ENCODE peak calls at places on chromosomes 1 and 21, in ten cellular contexts. One of them, this sample, is unnamed.

GRCh38 chr21:45109831-45110492 is 35.6 kb downstream of the ADARB1 start:
- DNase-seq in body of pancreas: no peak
- DNase-seq in hepatocyte: no peak
- DNase-seq in cardiac fibroblast: no peak
- DNase-seq in GM20000: peak; percentile 87
- DNase-seq in GM13977: peak; percentile 88
- DNase-seq in BE2C: no peak
- DNase-seq in B cell: peak; percentile 90
- DNase-seq in WERI-Rb-1: no peak
- DNase-seq in neural progenitor cell: no peak
- DNase-seq in this sample: peak; percentile 82

GRCh38 chr1:22709227-22709626 is 1.4 kb upstream of the EPHB2 start:
- DNase-seq in WERI-Rb-1: peak; percentile 45
- DNase-seq in cardiac fibroblast: no peak
- DNase-seq in hepatocyte: no peak
- DNase-seq in GM13977: no peak
- DNase-seq in GM20000: no peak
- DNase-seq in body of pancreas: no peak
- DNase-seq in neural progenitor cell: peak; percentile 48
- DNase-seq in B cell: no peak
- DNase-seq in BE2C: no peak
- DNase-seq in this sample: no peak

GRCh38 chr1:42941640-42942330 is 16.9 kb downstream of the SLC2A1 start:
- DNase-seq in B cell: peak; percentile 32
- DNase-seq in hepatocyte: peak; percentile 73
- DNase-seq in GM20000: no peak
- DNase-seq in cardiac fibroblast: peak; percentile 90
- DNase-seq in neural progenitor cell: no peak
- DNase-seq in body of pancreas: peak; percentile 76
- DNase-seq in BE2C: peak; percentile 28
- DNase-seq in WERI-Rb-1: no peak
- DNase-seq in GM13977: no peak
- DNase-seq in this sample: no peak

GRCh38 chr1:39177641-39178040 is 26.9 kb upstream of the MACF1 start:
- DNase-seq in BE2C: no peak
- DNase-seq in GM13977: no peak
- DNase-seq in neural progenitor cell: no peak
- DNase-seq in WERI-Rb-1: no peak
- DNase-seq in GM20000: no peak
- DNase-seq in B cell: no peak
- DNase-seq in hepatocyte: no peak
- DNase-seq in cardiac fibroblast: no peak
- DNase-seq in body of pancreas: no peak
- DNase-seq in this sample: no peak

GRCh38 chr1:11540773-11541160 is 61.8 kb downstream of the DISP3 start:
- DNase-seq in B cell: no peak
- DNase-seq in cardiac fibroblast: no peak
- DNase-seq in hepatocyte: no peak
- DNase-seq in GM20000: no peak
- DNase-seq in body of pancreas: no peak
- DNase-seq in WERI-Rb-1: no peak
- DNase-seq in neural progenitor cell: no peak
- DNase-seq in GM13977: no peak
- DNase-seq in BE2C: no peak
- DNase-seq in this sample: no peak

GRCh38 chr1:46903481-46903880 is 37.8 kb downstream of the CYP4A11 start:
- DNase-seq in hepatocyte: no peak
- DNase-seq in cardiac fibroblast: no peak
- DNase-seq in BE2C: no peak
- DNase-seq in neural progenitor cell: no peak
- DNase-seq in WERI-Rb-1: no peak
- DNase-seq in GM13977: no peak
- DNase-seq in body of pancreas: peak; percentile 60
- DNase-seq in B cell: no peak
- DNase-seq in GM20000: no peak
- DNase-seq in this sample: no peak

GRCh38 chr21:41328660-41329300 is 12.2 kb downstream of the FAM3B start:
- DNase-seq in BE2C: no peak
- DNase-seq in GM20000: no peak
- DNase-seq in B cell: no peak
- DNase-seq in WERI-Rb-1: no peak
- DNase-seq in cardiac fibroblast: peak; percentile 5
- DNase-seq in GM13977: no peak
- DNase-seq in neural progenitor cell: no peak
- DNase-seq in hepatocyte: no peak
- DNase-seq in body of pancreas: no peak
- DNase-seq in this sample: no peak

GRCh38 chr1:36520056-36520455 is 37.3 kb upstream of the CSF3R start:
- DNase-seq in neural progenitor cell: peak; percentile 29
- DNase-seq in GM20000: no peak
- DNase-seq in cardiac fibroblast: no peak
- DNase-seq in hepatocyte: no peak
- DNase-seq in BE2C: no peak
- DNase-seq in GM13977: no peak
- DNase-seq in B cell: no peak
- DNase-seq in body of pancreas: no peak
- DNase-seq in WERI-Rb-1: peak; percentile 18
- DNase-seq in this sample: no peak

GRCh38 chr1:202311880-202312635 is 29.7 kb downstream of the UBE2T start:
- DNase-seq in neural progenitor cell: no peak
- DNase-seq in BE2C: peak; percentile 66
- DNase-seq in GM20000: no peak
- DNase-seq in GM13977: no peak
- DNase-seq in cardiac fibroblast: peak; percentile 37
- DNase-seq in hepatocyte: no peak
- DNase-seq in body of pancreas: no peak
- DNase-seq in WERI-Rb-1: no peak
- DNase-seq in B cell: no peak
- DNase-seq in this sample: no peak

GRCh38 chr1:202319381-202320080 is 22.2 kb downstream of the UBE2T start:
- DNase-seq in cardiac fibroblast: no peak
- DNase-seq in WERI-Rb-1: peak; percentile 10
- DNase-seq in B cell: no peak
- DNase-seq in hepatocyte: no peak
- DNase-seq in GM20000: no peak
- DNase-seq in body of pancreas: no peak
- DNase-seq in GM13977: no peak
- DNase-seq in neural progenitor cell: no peak
- DNase-seq in BE2C: no peak
- DNase-seq in this sample: no peak

GRCh38 chr1:202316186-202316585 is 25.6 kb downstream of the UBE2T start:
- DNase-seq in BE2C: no peak
- DNase-seq in neural progenitor cell: no peak
- DNase-seq in hepatocyte: no peak
- DNase-seq in GM13977: no peak
- DNase-seq in WERI-Rb-1: peak; percentile 71
- DNase-seq in B cell: no peak
- DNase-seq in GM20000: no peak
- DNase-seq in cardiac fibroblast: no peak
- DNase-seq in body of pancreas: no peak
- DNase-seq in this sample: no peak

GRCh38 chr1:202317941-202318925 is 23.5 kb downstream of the UBE2T start:
- DNase-seq in neural progenitor cell: no peak
- DNase-seq in GM13977: no peak
- DNase-seq in GM20000: no peak
- DNase-seq in body of pancreas: no peak
- DNase-seq in hepatocyte: no peak
- DNase-seq in BE2C: no peak
- DNase-seq in B cell: no peak
- DNase-seq in WERI-Rb-1: peak; percentile 19
- DNase-seq in cardiac fibroblast: no peak
- DNase-seq in this sample: no peak

GRCh38 chr1:202315576-202316168 is 26.1 kb downstream of the UBE2T start:
- DNase-seq in neural progenitor cell: peak; percentile 90
- DNase-seq in BE2C: peak; percentile 85
- DNase-seq in WERI-Rb-1: peak; percentile 99
- DNase-seq in hepatocyte: peak; percentile 91
- DNase-seq in cardiac fibroblast: peak; percentile 82
- DNase-seq in GM13977: peak; percentile 87
- DNase-seq in GM20000: peak; percentile 83
- DNase-seq in B cell: peak; percentile 68
- DNase-seq in body of pancreas: peak; percentile 87
- DNase-seq in this sample: peak; percentile 80
- TF ChIP-seq CTCF in neural progenitor cell: peak; percentile 99
- TF ChIP-seq CTCF in BE2C: peak; percentile 100
- TF ChIP-seq CTCF in WERI-Rb-1: peak; percentile 100
- TF ChIP-seq CTCF in hepatocyte: peak; percentile 96
- TF ChIP-seq CTCF in cardiac fibroblast: peak; percentile 99
- TF ChIP-seq CTCF in GM13977: peak; percentile 99
- TF ChIP-seq CTCF in GM20000: peak; percentile 94
- TF ChIP-seq CTCF in B cell: peak; percentile 93
- TF ChIP-seq CTCF in body of pancreas: peak; percentile 88
- TF ChIP-seq CTCF in this sample: peak; percentile 96

GRCh38 chr1:163824006-163824405 is 502.3 kb downstream of the NUF2 start:
- DNase-seq in GM13977: no peak
- DNase-seq in hepatocyte: no peak
- DNase-seq in B cell: no peak
- DNase-seq in cardiac fibroblast: peak; percentile 83
- DNase-seq in WERI-Rb-1: no peak
- DNase-seq in neural progenitor cell: no peak
- DNase-seq in BE2C: no peak
- DNase-seq in body of pancreas: no peak
- DNase-seq in GM20000: no peak
- DNase-seq in this sample: no peak

GRCh38 chr1:163822933-163823511 is 501.3 kb downstream of the NUF2 start:
- DNase-seq in B cell: no peak
- DNase-seq in WERI-Rb-1: no peak
- DNase-seq in neural progenitor cell: no peak
- DNase-seq in BE2C: no peak
- DNase-seq in GM20000: no peak
- DNase-seq in body of pancreas: no peak
- DNase-seq in GM13977: no peak
- DNase-seq in hepatocyte: no peak
- DNase-seq in cardiac fibroblast: peak; percentile 5
- DNase-seq in this sample: no peak

GRCh38 chr1:163820190-163820589 is 498.4 kb downstream of the NUF2 start:
- DNase-seq in neural progenitor cell: no peak
- DNase-seq in hepatocyte: no peak
- DNase-seq in cardiac fibroblast: no peak
- DNase-seq in body of pancreas: no peak
- DNase-seq in WERI-Rb-1: no peak
- DNase-seq in GM20000: no peak
- DNase-seq in BE2C: no peak
- DNase-seq in GM13977: no peak
- DNase-seq in B cell: no peak
- DNase-seq in this sample: no peak

GRCh38 chr1:163821679-163822078 is 499.9 kb downstream of the NUF2 start:
- DNase-seq in WERI-Rb-1: no peak
- DNase-seq in cardiac fibroblast: no peak
- DNase-seq in B cell: no peak
- DNase-seq in GM20000: no peak
- DNase-seq in BE2C: no peak
- DNase-seq in hepatocyte: no peak
- DNase-seq in GM13977: no peak
- DNase-seq in neural progenitor cell: no peak
- DNase-seq in body of pancreas: no peak
- DNase-seq in this sample: no peak

DNA sequence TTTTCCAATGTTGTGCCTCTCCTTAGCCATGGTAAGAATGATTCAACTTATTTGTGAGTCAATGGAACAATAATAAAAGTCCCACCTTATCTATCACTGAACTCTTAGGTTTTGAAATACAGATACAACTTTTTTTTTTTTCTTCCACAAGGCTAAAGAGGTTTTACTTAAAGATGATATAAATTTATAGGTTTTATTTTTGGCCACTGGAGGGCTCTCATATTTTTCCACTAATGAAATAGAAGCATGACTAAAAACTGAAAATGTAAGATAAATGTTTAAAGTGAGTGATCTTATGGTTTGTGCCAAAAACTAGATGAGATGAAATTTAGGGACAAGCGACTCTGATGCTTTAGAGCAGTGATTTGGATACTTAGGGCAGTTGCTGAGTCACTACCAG is 499.0 kb downstream of the NUF2 start:
- DNase-seq in GM13977: no peak
- DNase-seq in B cell: no peak
- DNase-seq in neural progenitor cell: no peak
- DNase-seq in cardiac fibroblast: peak; percentile 22
- DNase-seq in body of pancreas: no peak
- DNase-seq in BE2C: no peak
- DNase-seq in WERI-Rb-1: no peak
- DNase-seq in GM20000: no peak
- DNase-seq in hepatocyte: no peak
- DNase-seq in this sample: no peak
- TF ChIP-seq CTCF in GM13977: peak; percentile 4
- TF ChIP-seq CTCF in B cell: no peak
- TF ChIP-seq CTCF in neural progenitor cell: peak; percentile 6
- TF ChIP-seq CTCF in cardiac fibroblast: peak; percentile 28
- TF ChIP-seq CTCF in body of pancreas: peak; percentile 13
- TF ChIP-seq CTCF in BE2C: no peak
- TF ChIP-seq CTCF in WERI-Rb-1: no peak
- TF ChIP-seq CTCF in GM20000: no peak
- TF ChIP-seq CTCF in hepatocyte: peak; percentile 39
- TF ChIP-seq CTCF in this sample: no peak

GRCh38 chr1:119290297-119290696 is 78.3 kb upstream of the HAO2 start:
- DNase-seq in GM13977: no peak
- DNase-seq in BE2C: no peak
- DNase-seq in WERI-Rb-1: no peak
- DNase-seq in hepatocyte: no peak
- DNase-seq in body of pancreas: no peak
- DNase-seq in neural progenitor cell: no peak
- DNase-seq in B cell: no peak
- DNase-seq in GM20000: no peak
- DNase-seq in cardiac fibroblast: no peak
- DNase-seq in this sample: no peak

GRCh38 chr1:119285482-119285881 is 83.1 kb upstream of the HAO2 start:
- DNase-seq in B cell: no peak
- DNase-seq in cardiac fibroblast: peak; percentile 83
- DNase-seq in GM13977: no peak
- DNase-seq in body of pancreas: no peak
- DNase-seq in WERI-Rb-1: peak; percentile 59
- DNase-seq in BE2C: no peak
- DNase-seq in neural progenitor cell: peak; percentile 13
- DNase-seq in GM20000: no peak
- DNase-seq in hepatocyte: peak; percentile 67
- DNase-seq in this sample: no peak

GRCh38 chr1:119288751-119289150 is 79.8 kb upstream of the HAO2 start:
- DNase-seq in body of pancreas: no peak
- DNase-seq in B cell: no peak
- DNase-seq in cardiac fibroblast: peak; percentile 4
- DNase-seq in GM20000: no peak
- DNase-seq in GM13977: no peak
- DNase-seq in neural progenitor cell: no peak
- DNase-seq in WERI-Rb-1: no peak
- DNase-seq in BE2C: no peak
- DNase-seq in hepatocyte: no peak
- DNase-seq in this sample: no peak

GRCh38 chr1:119291611-119292206 is 76.9 kb upstream of the HAO2 start:
- DNase-seq in cardiac fibroblast: no peak
- DNase-seq in WERI-Rb-1: no peak
- DNase-seq in B cell: no peak
- DNase-seq in GM13977: no peak
- DNase-seq in body of pancreas: no peak
- DNase-seq in neural progenitor cell: no peak
- DNase-seq in BE2C: no peak
- DNase-seq in GM20000: no peak
- DNase-seq in hepatocyte: no peak
- DNase-seq in this sample: no peak

DNA sequence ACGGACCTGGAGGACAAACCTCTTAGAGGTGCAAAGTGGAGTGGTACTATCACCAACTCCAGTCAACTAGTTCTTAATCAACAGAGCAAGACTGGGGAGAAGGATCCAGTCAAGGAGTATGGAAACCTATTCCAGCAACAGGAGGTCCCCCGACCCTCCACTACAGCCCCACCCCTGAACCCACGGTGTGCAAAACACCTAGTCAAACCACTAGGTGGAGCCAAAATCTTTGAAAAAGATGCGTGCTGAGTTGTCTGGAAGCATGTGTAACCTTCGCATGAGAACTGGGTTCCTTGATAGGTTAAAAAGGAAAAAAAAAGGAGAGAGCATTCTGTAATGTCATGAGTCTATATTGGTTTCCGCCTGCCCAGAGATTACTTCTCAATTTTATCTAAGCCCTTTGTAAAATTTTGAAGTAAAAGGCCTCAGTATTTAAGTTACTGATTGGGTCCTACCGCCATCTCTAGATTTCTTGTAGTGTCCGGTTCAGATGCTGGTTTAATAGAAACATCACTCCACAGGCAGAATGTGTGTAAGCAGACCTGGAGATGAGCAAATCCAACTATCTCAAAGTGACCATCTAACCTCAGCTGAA is 81.9 kb upstream of the HAO2 start:
- DNase-seq in hepatocyte: peak; percentile 75
- DNase-seq in BE2C: peak; percentile 23
- DNase-seq in neural progenitor cell: peak; percentile 75
- DNase-seq in WERI-Rb-1: peak; percentile 66
- DNase-seq in body of pancreas: peak; percentile 9
- DNase-seq in GM20000: peak; percentile 54
- DNase-seq in GM13977: peak; percentile 49
- DNase-seq in cardiac fibroblast: peak; percentile 38
- DNase-seq in B cell: no peak
- DNase-seq in this sample: peak; percentile 51
- TF ChIP-seq CTCF in hepatocyte: peak; percentile 87
- TF ChIP-seq CTCF in BE2C: peak; percentile 68
- TF ChIP-seq CTCF in neural progenitor cell: peak; percentile 77
- TF ChIP-seq CTCF in WERI-Rb-1: peak; percentile 67
- TF ChIP-seq CTCF in body of pancreas: peak; percentile 34
- TF ChIP-seq CTCF in GM20000: peak; percentile 62
- TF ChIP-seq CTCF in GM13977: peak; percentile 66
- TF ChIP-seq CTCF in cardiac fibroblast: peak; percentile 41
- TF ChIP-seq CTCF in B cell: no peak
- TF ChIP-seq CTCF in this sample: peak; percentile 74

GRCh38 chr1:154320882-154321608 is at the start of gene AQP10:
- DNase-seq in body of pancreas: peak; percentile 25
- DNase-seq in WERI-Rb-1: no peak
- DNase-seq in neural progenitor cell: no peak
- DNase-seq in hepatocyte: peak; percentile 84
- DNase-seq in BE2C: peak; percentile 73
- DNase-seq in GM20000: no peak
- DNase-seq in GM13977: no peak
- DNase-seq in cardiac fibroblast: peak; percentile 86
- DNase-seq in B cell: no peak
- DNase-seq in this sample: no peak
- TF ChIP-seq CTCF in body of pancreas: no peak
- TF ChIP-seq CTCF in WERI-Rb-1: no peak
- TF ChIP-seq CTCF in neural progenitor cell: no peak
- TF ChIP-seq CTCF in hepatocyte: no peak
- TF ChIP-seq CTCF in BE2C: peak; percentile 30
- TF ChIP-seq CTCF in GM20000: no peak
- TF ChIP-seq CTCF in GM13977: no peak
- TF ChIP-seq CTCF in cardiac fibroblast: no peak
- TF ChIP-seq CTCF in B cell: no peak
- TF ChIP-seq CTCF in this sample: no peak

This sample was measured in GM10248.